ENCODE peak calls at places on chromosomes 12 and 14, in four cellular contexts. N is right lobe of liver, Q is tibial nerve, B is transverse colon. T is an unnamed sample.

GRCh38 chr14:32627545-32628298 is 298.6 kb downstream of the AKAP6 start:
- DNase-seq in B (no peak), N (no peak), Q (no peak), T (no peak)

GRCh38 chr12:69415471-69416275 is 54.5 kb upstream of the FRS2 start:
- DNase-seq in N (no peak), Q (peak), B (peak), T (peak)

GRCh38 chr14:52365071-52365470 is 51.0 kb downstream of the PTGER2 start:
- DNase-seq in N (no peak), B (no peak), Q (no peak), T (no peak)

GRCh38 chr14:52960627-52961026 is 9.8 kb upstream of the FERMT2 start:
- DNase-seq in N (peak), B (no peak), Q (no peak), T (no peak)

GRCh38 chr14:62921466-62921865 is 123.8 kb downstream of the KCNH5 start:
- DNase-seq in N (no peak), B (no peak), Q (no peak), T (no peak)

GRCh38 chr12:102816816-102817434 is 100.1 kb downstream of the PAH start:
- DNase-seq in B (no peak), Q (no peak), N (no peak), T (no peak)

GRCh38 chr14:73235531-73236155 is 1.7 kb upstream of the PAPLN start:
- DNase-seq in N (no peak), B (no peak), Q (no peak), T (no peak)

GRCh38 chr14:52015411-52016030 is 26.2 kb downstream of the RTRAF start:
- DNase-seq in Q (no peak), N (no peak), B (no peak), T (peak)

GRCh38 chr12:52415870-52416750 is 10.0 kb upstream of the KRT82 start:
- DNase-seq in N (no peak), B (peak), Q (peak), T (peak)

GRCh38 chr12:71014180-71014785 is 93.7 kb upstream of the PTPRR start:
- DNase-seq in N (no peak), Q (no peak), B (no peak), T (no peak)

DNA sequence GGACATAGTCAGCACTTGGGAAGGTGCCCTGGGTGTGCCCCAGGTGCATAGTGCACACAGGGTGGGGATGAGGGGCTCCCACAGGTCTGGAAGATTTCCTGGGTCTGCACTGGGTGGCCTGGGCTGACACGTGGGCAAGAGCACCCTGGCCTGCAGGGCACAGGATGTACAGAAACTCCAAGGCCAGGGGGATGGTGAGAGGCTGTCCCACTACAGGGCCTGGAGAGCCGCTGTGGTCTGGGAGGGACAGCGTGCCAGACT is 35.8 kb upstream of the PPP1R13B start:
- DNase-seq in B (peak), Q (no peak), N (no peak), T (no peak)
- TF ChIP-seq POLR2A in B (no peak), Q (no peak), N (no peak), T (no peak)

DNA sequence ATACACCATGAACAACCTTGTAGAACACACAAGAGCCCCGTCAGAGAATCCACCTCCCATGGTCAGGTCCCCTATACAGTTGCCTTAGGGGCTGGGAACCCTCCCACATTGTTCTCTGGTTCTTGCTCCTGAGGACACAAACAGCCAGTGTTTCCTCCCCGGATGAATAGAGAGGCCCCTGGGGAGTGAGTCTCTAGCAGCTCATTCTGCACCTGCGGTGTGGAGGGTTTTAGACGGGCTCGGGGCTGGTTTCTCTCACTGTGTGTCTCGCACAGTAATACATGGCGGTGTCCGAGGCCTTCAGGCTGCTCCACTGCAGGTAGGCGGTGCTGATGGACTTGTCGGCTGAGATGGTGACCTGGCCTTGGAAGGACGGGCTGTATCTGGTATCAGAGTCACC is 1052.1 kb downstream of the TMEM121 start:
- DNase-seq in N (no peak), B (no peak), Q (no peak), T (no peak)
- H3K4me3 ChIP-seq in N (no peak), B (no peak), Q (no peak), T (no peak)

DNA sequence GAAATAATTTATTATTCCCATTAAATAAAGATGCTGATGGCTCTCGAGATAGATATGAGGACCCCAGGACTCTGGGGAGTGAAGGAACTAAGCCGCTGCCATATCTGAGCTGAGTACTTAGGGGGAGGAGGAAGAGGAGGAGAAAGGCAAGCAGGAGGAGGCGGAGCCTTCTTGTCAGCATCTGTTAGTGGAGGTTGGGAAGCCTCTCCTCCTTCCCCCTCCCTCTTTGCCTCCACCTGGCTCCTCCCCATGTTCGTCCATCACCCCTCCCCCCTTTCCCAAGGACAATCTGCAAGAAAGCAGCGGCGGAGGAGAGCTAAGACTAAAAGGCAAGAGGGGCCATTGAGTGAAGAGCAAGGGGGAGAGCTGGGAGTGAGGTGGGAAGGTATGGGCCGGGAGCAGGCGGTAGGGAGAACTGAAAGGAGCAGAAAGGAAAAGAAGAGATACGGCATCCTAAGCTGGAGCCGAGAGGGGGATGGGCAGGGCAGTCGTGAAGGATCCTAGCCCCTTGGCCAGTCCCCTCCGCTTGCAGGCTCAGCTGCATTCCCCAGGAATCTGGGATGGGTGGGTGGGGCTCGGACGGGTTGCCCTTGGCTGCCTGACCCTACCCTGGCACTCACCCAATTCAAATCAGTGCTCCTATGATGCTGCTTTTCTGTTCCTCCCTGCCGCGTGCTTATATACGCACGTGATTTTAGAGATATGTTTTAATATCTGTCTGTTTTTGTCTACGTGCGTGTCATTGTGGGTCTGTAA is at the start of gene PFKM:
- DNase-seq in B (peak), Q (peak), N (peak), T (peak)
- TF ChIP-seq POLR2A in B (no peak), Q (no peak), N (no peak), T (peak)

DNA sequence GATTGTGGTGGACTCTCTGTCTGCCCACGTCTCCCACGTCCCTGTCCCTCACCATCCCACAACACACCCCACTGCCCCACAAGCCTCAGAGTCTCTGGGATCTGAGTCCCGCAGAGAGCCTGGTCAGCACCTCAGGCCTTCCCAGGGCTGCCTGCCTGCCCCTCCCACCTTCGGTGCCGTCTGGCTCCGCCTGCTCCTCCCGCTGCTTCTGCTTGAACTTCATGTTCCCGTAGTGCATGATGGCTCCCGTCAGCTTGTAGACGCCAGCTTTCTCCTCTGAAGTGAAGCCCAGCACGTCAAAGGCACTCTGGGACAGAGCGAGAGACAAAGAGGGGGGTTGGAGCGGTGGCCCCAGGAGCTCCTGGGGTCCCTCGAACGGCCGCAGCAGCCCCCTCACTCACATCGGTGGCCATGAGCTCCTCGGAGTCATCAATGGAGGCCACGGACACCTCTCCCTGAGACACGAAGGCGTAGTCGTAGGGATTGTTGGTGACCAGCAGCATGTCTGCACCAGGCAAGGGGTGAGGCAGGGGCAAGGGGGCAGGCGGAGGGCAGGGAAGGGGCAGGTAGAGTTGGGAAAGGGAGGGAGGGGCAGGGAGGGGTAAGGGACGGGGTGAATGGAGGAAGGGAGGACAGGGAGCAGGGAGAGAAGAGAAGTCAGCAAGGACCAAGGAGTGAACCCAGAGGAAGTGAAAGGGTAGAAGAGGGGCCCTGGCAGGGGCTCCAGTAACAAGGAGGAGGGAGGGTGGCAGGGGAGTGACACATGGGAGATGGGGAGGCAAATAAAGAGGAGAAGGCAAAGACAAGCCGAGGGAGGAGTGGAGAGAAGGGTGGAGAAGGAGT is 5.6 kb downstream of the MYH6 start:
- DNase-seq in N (no peak), Q (no peak), B (no peak), T (no peak)
- H3K4me3 ChIP-seq in N (no peak), Q (no peak), B (no peak), T (no peak)

DNA sequence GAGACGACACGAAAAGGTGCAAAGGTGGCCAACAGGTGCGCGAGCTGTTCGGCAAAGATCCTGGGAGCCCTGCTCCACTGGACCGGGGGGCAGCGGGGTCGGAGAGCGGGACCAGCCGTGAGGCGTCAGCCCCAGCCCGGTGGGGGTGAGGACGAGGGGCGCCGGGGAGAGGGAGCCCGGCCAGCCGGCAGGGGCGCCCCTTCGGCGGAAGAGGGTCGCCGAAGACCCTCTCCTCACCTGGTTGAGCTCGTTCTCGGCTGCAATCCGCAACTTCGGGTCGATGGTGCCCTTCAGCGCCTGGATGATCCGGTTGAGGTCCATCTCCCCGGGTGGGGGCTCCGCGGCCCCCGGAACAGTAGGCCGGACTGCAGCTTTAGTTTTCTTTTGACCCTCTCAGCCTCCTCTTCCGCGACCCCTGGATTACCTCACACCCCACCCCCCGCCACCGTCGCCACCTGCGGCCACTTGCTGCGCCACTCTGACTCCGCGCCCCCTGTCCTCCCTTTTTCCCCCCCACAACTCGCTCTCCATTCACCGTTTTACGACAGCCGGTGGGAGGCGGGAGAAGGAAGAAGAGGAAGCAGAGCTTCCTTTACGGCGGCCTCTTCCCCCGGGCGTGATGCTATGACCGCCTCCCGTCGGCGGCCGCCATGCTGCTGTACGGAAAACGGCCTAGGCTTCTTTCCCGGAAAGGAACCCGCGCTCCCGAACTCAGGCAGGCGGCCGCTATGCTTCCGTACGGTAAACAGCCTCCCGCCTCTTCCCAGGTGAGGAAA is at the start of gene IPO8:
- DNase-seq in N (peak), B (peak), Q (peak), T (peak)
- TF ChIP-seq POLR2A in N (peak), B (peak), Q (no peak), T (peak)

DNA sequence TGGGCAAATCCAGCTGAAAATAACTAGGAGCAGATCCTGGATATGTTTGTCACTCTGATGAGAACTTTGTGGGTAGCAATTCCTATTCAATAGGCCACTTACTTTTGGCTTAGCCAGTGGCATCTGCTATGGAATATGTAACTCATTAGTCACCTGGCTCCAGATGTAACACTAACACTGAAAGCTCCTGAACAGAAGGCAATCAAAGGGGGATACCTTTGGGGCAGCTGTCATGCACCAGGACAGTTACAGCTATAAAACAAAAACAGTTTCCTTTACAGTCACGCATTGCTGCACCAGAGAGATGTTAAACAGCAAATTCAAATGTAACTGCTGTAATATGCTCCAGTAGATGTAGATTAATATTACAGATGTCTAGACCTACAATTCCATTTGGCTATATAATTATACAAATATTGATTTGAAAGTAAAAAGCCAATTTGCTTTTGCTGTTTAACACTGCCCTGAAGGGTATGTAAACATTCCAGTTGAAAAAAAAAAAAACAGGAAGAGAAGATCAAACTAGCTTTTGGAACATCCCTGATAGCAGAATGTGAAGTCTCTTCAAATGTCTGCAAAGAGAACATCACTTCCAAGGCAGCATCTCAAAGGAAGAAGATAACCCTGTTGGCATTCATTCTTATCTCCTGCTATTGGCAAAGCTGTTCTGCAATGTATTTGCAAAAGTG is 18.4 kb downstream of the RACGAP1 start:
- DNase-seq in N (no peak), Q (no peak), B (no peak), T (no peak)
- H3K4me3 ChIP-seq in N (no peak), Q (no peak), B (no peak), T (no peak)

DNA sequence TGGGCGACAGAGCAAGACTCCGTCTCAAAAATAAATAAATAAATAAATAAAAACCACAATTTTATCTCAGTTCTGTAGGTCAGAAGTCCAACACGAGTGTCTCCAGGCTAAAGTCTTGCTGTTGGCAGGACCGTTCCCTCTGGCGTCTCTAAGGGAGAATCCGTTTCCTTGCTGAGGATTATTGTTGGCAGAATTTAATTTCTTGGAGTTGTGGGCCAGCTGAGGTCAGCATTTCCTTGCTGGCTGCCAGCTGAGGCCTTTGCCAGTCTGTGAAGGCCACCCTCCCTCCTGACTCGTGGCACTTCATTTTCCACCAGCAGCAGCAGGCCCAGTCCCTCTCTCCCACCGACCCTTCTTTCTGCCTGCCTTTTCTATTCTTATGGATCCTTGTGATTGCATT is 17.2 kb downstream of the PSMC1 start:
- DNase-seq in N (no peak), Q (no peak), B (no peak), T (no peak)
- TF ChIP-seq POLR2A in N (no peak), Q (no peak), B (no peak), T (no peak)

DNA sequence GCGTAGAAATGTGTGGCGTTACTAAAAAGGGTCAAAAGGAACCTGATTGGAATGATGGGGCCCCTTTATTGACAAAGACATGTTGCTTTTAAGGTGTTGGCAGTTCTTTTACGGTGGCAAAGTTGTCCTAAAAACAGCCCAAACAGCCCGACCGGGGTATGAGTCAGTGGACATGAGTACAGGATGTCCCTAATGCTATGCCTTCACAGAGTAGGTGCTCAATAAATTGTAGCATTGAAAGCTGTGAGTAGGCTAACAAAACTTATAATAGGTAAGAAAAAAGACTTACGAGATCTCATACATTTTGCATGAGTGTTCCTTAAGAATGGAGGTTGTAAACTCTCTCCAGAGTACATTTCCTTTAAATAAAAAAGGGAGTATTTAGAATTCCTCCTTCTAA is 2.6 kb downstream of the ELK3 start:
- DNase-seq in B (no peak), N (no peak), Q (no peak), T (no peak)
- H3K4me3 ChIP-seq in B (no peak), N (no peak), Q (no peak), T (no peak)

GRCh38 chr12:47079365-47079893 is at the start of gene PCED1B:
- DNase-seq in B (peak), Q (peak), N (peak), T (peak)
- TF ChIP-seq POLR2A in B (no peak), Q (no peak), N (no peak), T (peak)